ENCODE peak calls at places on chromosomes 2 and 18, in four cellular contexts. R, M, Y and I are unnamed samples.

GRCh38 chr18:69161383-69162028 is 239.2 kb upstream of the DOK6 start:
- DNase-seq in Y (peak; percentile 63), R (peak; percentile 6), M (no peak), I (peak; percentile 11)

GRCh38 chr2:172640389-172640788 is 84.5 kb downstream of the PDK1 start:
- DNase-seq in R (no peak), Y (peak; percentile 65), M (no peak), I (no peak)

GRCh38 chr18:63267990-63268721 is 51.4 kb downstream of the BCL2 start:
- DNase-seq in Y (no peak), M (no peak), R (no peak), I (no peak)

GRCh38 chr18:65269375-65269774 is 481.4 kb upstream of the CDH7 start:
- DNase-seq in Y (no peak), R (no peak), M (no peak), I (peak; percentile 10)

GRCh38 chr18:46596119-46596518 is 60.9 kb downstream of the LOXHD1 start:
- DNase-seq in R (no peak), M (no peak), Y (peak; percentile 3), I (no peak)

GRCh38 chr2:77421971-77422370 is 100.2 kb downstream of the LRRTM4 start:
- DNase-seq in M (no peak), Y (no peak), R (no peak), I (no peak)

GRCh38 chr2:241984271-241984655 is 114.7 kb downstream of the RTP5 start:
- DNase-seq in M (peak; percentile 10), R (no peak), Y (no peak), I (no peak)

GRCh38 chr2:190303642-190304041 is 16.0 kb downstream of the HIBCH start:
- DNase-seq in M (no peak), Y (peak; percentile 10), R (no peak), I (no peak)

GRCh38 chr2:75053484-75054112 is 95.2 kb downstream of the POLE4 start:
- DNase-seq in Y (peak; percentile 16), M (peak; percentile 82), R (peak; percentile 15), I (peak; percentile 80)

GRCh38 chr18:41532344-41533086 is 422.5 kb upstream of the PIK3C3 start:
- DNase-seq in Y (peak; percentile 1), M (no peak), R (no peak), I (peak; percentile 58)

GRCh38 chr18:76483780-76484179 is 11.3 kb downstream of the ZNF516 start:
- DNase-seq in Y (no peak), R (no peak), M (no peak), I (no peak)

GRCh38 chr2:863732-864450 is 86.8 kb upstream of the SNTG2 start:
- DNase-seq in R (no peak), M (peak; percentile 22), Y (no peak), I (no peak)

GRCh38 chr2:47437287-47437686 is 34.3 kb downstream of the MSH2 start:
- DNase-seq in R (no peak), M (no peak), Y (peak; percentile 47), I (peak; percentile 37)

GRCh38 chr18:25875574-25875973 is 214.8 kb downstream of the SS18 start:
- DNase-seq in M (no peak), R (no peak), Y (no peak), I (no peak)

GRCh38 chr2:196591004-196591403 is 48.5 kb upstream of the CCDC150 start:
- DNase-seq in R (no peak), M (no peak), Y (no peak), I (no peak)

GRCh38 chr2:166436976-166437375 is 57.1 kb downstream of the SCN7A start:
- DNase-seq in Y (no peak), R (no peak), M (no peak), I (no peak)

GRCh38 chr18:35528749-35529274 is 31.1 kb upstream of the INO80C start:
- DNase-seq in M (no peak), R (no peak), Y (no peak), I (no peak)

GRCh38 chr2:221429741-221430491 is 142.2 kb downstream of the EPHA4 start:
- DNase-seq in M (no peak), Y (peak; percentile 52), R (no peak), I (no peak)

GRCh38 chr2:10889741-10890215 is 22.0 kb upstream of the KCNF1 start:
- DNase-seq in M (no peak), R (no peak), Y (no peak), I (no peak)

GRCh38 chr2:20450201-20451108 is 3.6 kb downstream of the RHOB start:
- DNase-seq in Y (peak; percentile 89), M (peak; percentile 39), R (no peak), I (peak; percentile 91)

GRCh38 chr2:71831208-71831577 is 316.5 kb downstream of the CYP26B1 start:
- DNase-seq in R (no peak), Y (peak; percentile 80), M (peak; percentile 22), I (peak; percentile 45)

GRCh38 chr2:127187831-127188230 is 32.3 kb downstream of the CYP27C1 start:
- DNase-seq in M (no peak), R (no peak), Y (no peak), I (no peak)

GRCh38 chr2:232459419-232460035 is 3.6 kb downstream of the ALPI start:
- DNase-seq in R (no peak), M (peak; percentile 22), Y (no peak), I (no peak)

GRCh38 chr2:99841749-99842148 is 300.6 kb downstream of the AFF3 start:
- DNase-seq in R (no peak), Y (peak; percentile 92), M (no peak), I (peak; percentile 41)

GRCh38 chr2:69950241-69950640 is 11.2 kb downstream of the ASPRV1 start:
- DNase-seq in Y (peak; percentile 57), R (no peak), M (no peak), I (no peak)

GRCh38 chr2:203786912-203787311 is 80.5 kb downstream of the CD28 start:
- DNase-seq in Y (peak; percentile 52), M (no peak), R (no peak), I (no peak)

GRCh38 chr2:229980440-229981184 is 58.3 kb downstream of the FBXO36 start:
- DNase-seq in Y (peak; percentile 68), R (no peak), M (peak; percentile 48), I (peak; percentile 96)

GRCh38 chr2:239930378-239930777 is 94.8 kb downstream of the NDUFA10 start:
- DNase-seq in R (no peak), M (peak; percentile 22), Y (no peak), I (no peak)

GRCh38 chr2:47520825-47521665 is 118.1 kb downstream of the MSH2 start:
- DNase-seq in Y (peak; percentile 61), M (peak; percentile 64), R (no peak), I (no peak)

GRCh38 chr18:25921677-25922421 is 168.6 kb downstream of the SS18 start:
- DNase-seq in M (peak; percentile 68), R (no peak), Y (peak; percentile 20), I (peak; percentile 86)

GRCh38 chr2:237440819-237441281 is 26.9 kb upstream of the COL6A3 start:
- DNase-seq in Y (peak; percentile 40), R (no peak), M (no peak), I (no peak)

GRCh38 chr2:237435844-237436590 is 22.1 kb upstream of the COL6A3 start:
- DNase-seq in R (no peak), Y (peak; percentile 81), M (no peak), I (no peak)

GRCh38 chr2:237434916-237435315 is 21.0 kb upstream of the COL6A3 start:
- DNase-seq in Y (peak; percentile 75), M (no peak), R (no peak), I (no peak)

GRCh38 chr2:237438082-237438925 is 24.3 kb upstream of the COL6A3 start:
- DNase-seq in M (peak; percentile 81), Y (no peak), R (no peak), I (peak; percentile 76)

GRCh38 chr2:237437566-237437965 is 23.6 kb upstream of the COL6A3 start:
- DNase-seq in Y (no peak), R (no peak), M (no peak), I (no peak)
- H3K4me1 ChIP-seq in Y (peaks cover 35% of the 10 kb centered on the region), R (no peaks in the 10 kb centered on the region), M (peaks cover 8% of the 10 kb centered on the region), I (no peaks in the 10 kb centered on the region)

DNA sequence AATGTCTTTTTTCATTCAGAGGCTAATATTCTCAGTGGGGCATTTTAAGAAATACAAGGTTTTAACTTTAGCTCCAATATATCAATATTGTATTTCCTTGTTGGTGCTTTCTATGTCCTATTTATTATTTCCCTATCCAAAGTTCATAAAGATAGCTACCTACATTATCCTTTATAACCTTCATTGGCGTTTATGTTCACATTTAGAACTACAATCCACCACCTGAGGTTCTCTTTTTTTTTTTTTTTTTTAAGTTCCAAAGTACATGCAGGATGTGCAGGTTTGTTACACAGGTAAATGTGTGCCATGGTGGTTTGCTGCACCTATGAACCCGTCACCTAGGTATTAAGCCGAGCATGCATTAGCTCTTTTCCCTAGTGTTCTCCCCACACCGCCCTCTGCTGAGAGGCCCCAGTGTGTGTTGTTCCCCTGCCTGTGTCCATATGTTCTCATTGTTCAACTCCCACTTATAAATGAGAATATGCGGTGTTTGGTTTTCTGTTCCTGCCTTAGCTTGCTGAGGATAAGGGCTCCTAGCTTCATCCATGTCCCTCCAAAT is 694.6 kb downstream of the SUCLG1 start:
- DNase-seq in Y (no peak), R (no peak), M (no peak), I (no peak)
- H2BK5ac ChIP-seq in Y (no peak overlapping the region), R (no peak overlapping the region), M (no peak overlapping the region), I (no peak overlapping the region)

GRCh38 chr2:205716126-205716525 is 33.8 kb downstream of the NRP2 start:
- DNase-seq in R (no peak), M (peak; percentile 84), Y (no peak), I (no peak)

GRCh38 chr2:205712508-205712907 is 30.2 kb downstream of the NRP2 start:
- DNase-seq in M (no peak), R (no peak), Y (peak; percentile 92), I (no peak)

GRCh38 chr2:205714789-205715411 is 32.6 kb downstream of the NRP2 start:
- DNase-seq in R (no peak), M (no peak), Y (peak; percentile 38), I (no peak)

GRCh38 chr2:205714058-205714776 is 31.9 kb downstream of the NRP2 start:
- DNase-seq in R (no peak), Y (peak; percentile 87), M (no peak), I (no peak)

DNA sequence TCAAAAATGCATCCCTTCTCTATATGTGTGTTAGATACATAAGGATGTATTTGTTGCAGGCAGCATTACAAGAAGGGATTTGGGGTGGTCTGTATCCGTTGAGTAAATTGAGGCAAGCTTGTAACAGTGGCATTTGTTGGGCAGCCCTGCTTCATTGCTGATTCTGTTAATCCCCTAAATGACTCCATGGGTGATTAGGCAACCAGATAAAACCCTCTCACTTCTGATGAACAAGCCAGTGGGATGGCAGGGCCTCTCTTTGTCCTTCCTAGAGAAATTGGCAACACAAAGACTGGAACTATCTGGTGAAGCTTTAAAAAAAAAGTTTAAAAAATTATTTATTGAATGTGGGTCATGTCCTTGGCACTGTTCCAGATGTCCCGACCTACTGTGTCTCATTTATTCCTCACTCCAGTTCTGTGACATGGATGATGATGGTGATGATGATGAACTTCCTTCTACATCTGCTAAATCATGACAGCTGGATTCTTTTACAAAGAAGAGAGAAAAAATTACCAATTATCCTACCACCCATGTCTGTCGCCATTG is 30.8 kb downstream of the NRP2 start:
- DNase-seq in R (no peak), Y (peak; percentile 58), M (no peak), I (peak; percentile 60)
- H3K4me1 ChIP-seq in R (peaks cover 6% of the 10 kb centered on the region), Y (peaks cover 27% of the 10 kb centered on the region), M (no peaks in the 10 kb centered on the region), I (peaks cover 4% of the 10 kb centered on the region)

DNA sequence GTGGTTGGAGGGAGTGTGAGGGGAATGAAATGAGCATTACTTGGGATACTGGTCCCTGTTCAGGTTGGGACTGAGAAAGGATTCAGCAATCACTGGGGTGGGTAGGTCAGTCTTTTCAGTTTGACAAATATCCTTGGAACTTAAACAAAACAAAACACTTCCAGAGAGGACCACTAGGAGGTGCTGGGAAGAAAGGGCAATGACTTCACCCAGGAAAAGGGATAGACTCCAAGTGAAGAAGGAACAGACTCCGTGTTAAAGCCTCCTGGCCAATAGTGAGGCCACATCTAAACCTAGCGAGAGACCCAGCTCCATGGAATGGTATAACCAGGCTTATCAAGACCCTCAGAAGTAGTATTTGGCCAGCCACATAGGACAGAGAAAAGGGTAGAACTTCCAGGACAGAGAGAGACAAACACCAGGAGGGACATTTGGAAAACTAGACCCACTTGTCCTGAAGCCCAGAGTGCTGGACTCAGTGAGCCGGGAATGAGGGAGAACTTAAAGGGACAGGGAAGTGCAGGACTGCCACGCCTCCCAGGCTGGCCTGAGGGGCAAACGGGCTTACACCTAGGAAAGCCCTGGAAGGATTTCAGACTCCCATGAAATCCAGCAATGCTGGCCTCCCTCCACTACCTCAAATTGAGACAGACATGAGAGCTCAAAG is 19.6 kb upstream of the KCNG3 start:
- DNase-seq in M (peak; percentile 72), R (no peak), Y (peak; percentile 43), I (peak; percentile 92)
- H2BK5ac ChIP-seq in M (no peak overlapping the region), R (no peak overlapping the region), Y (no peak overlapping the region), I (no peak overlapping the region)